ENCODE peak calls at places on chromosomes 12 and 14, in seven cellular contexts. F is lower leg skin, O is IMR-90, K is mesothelial cell of epicardium, S is brain microvascular endothelial cell, B is fibroblast of mammary gland, H is cardiac fibroblast. I is an unnamed sample.

GRCh38 chr12:12272869-12273268 is 6.0 kb upstream of the LRP6 start:
- DNase-seq in K (no peak), S (no peak), B (no peak), F (no peak), H (peak), O (no peak), I (no peak)

GRCh38 chr12:26052652-26053051 is 72.2 kb downstream of the BHLHE41 start:
- DNase-seq in O (no peak), S (no peak), K (no peak), B (no peak), H (no peak), F (no peak), I (no peak)

GRCh38 chr12:118307069-118307954 is 65.4 kb downstream of the TAOK3 start:
- DNase-seq in S (peak), F (no peak), B (peak), O (peak), H (peak), K (no peak), I (no peak)

GRCh38 chr12:12010277-12011031 is 60.3 kb upstream of the BCL2L14 start:
- DNase-seq in H (peak), K (no peak), S (peak), B (peak), O (peak), F (peak), I (no peak)

GRCh38 chr12:109738878-109739665 is 25.4 kb downstream of the FAM222A start:
- DNase-seq in B (peak), F (peak), K (no peak), S (no peak), O (peak), H (no peak), I (peak)

GRCh38 chr12:106086696-106087095 is 52.1 kb downstream of the NUAK1 start:
- DNase-seq in H (no peak), O (no peak), S (no peak), B (no peak), F (no peak), K (no peak), I (no peak)

GRCh38 chr12:107320031-107320928 is 226.9 kb upstream of the CRY1 start:
- DNase-seq in O (peak), B (no peak), S (peak), K (no peak), F (peak), H (peak), I (peak)

GRCh38 chr12:93122569-93123091 is 193.5 kb upstream of the EEA1 start:
- DNase-seq in S (no peak), B (peak), K (no peak), O (no peak), F (no peak), H (no peak), I (no peak)

GRCh38 chr14:64465208-64465821 is at the start of gene AKAP5:
- DNase-seq in K (peak), O (peak), F (peak), H (peak), B (no peak), S (no peak), I (peak)

GRCh38 chr12:69910739-69911138 is 85.7 kb downstream of the MYRFL start:
- DNase-seq in F (no peak), O (no peak), B (no peak), H (no peak), S (no peak), K (no peak), I (no peak)

GRCh38 chr14:70359076-70359424 is 433 bp downstream of the COX16 start:
- DNase-seq in O (no peak), B (peak), F (peak), S (peak), K (no peak), H (no peak), I (no peak)

GRCh38 chr12:6605425-6606330 is 1.5 kb downstream of the CHD4 start:
- DNase-seq in S (no peak), O (peak), B (peak), H (peak), F (no peak), K (peak), I (peak)

GRCh38 chr12:27552886-27553560 is 29.0 kb downstream of the PPFIBP1 start:
- DNase-seq in K (no peak), H (no peak), F (no peak), O (peak), S (no peak), B (no peak), I (no peak)

GRCh38 chr14:39303100-39303499 is 69.4 kb downstream of the MIA2 start:
- DNase-seq in B (no peak), S (no peak), H (no peak), K (no peak), F (no peak), O (no peak), I (no peak)

GRCh38 chr12:8034802-8035201 is 2.3 kb downstream of the FOXJ2 start:
- DNase-seq in B (no peak), O (no peak), S (no peak), K (no peak), F (no peak), H (no peak), I (no peak)

GRCh38 chr12:26741828-26742227 is 91.2 kb downstream of the ITPR2 start:
- DNase-seq in B (no peak), S (no peak), K (no peak), F (no peak), O (no peak), H (no peak), I (no peak)

GRCh38 chr12:48061943-48062719 is 43.7 kb downstream of the SENP1 start:
- DNase-seq in F (no peak), B (no peak), O (no peak), K (no peak), H (no peak), S (no peak), I (no peak)

GRCh38 chr12:117552971-117553370 is 191.5 kb upstream of the NOS1 start:
- DNase-seq in F (no peak), H (no peak), K (no peak), S (no peak), B (peak), O (no peak), I (no peak)

DNA sequence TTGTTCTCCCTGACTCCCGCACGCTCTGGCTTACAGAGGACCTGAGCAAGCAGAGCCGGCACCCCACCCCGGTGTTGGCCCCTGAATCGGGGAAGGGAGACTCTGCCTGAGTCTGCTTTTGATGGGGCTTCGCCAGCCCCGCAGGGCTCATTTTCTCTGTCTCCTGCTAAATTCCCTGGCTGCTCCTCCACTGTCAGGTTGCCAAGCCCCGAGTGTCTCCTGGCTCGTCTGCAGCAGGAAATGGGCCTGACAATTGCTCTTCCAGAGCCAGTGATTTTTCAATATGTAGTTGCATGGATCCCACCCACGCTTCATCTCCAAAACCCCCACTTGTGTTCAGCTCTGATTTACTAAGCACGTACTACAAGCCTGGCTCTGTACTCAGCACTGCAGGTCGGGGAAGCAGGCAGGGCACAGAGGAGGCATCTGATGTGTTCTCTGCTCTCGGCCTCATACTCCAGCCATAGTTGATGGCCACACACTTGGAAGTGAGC is 126.2 kb downstream of the SLC38A6 start:
- DNase-seq in F (peak), O (no peak), K (no peak), B (peak), H (peak), S (no peak), I (no peak)
- TF ChIP-seq CTCF in F (no peak), O (no peak), K (no peak), B (no peak), H (no peak), S (no peak), I (no peak)

GRCh38 chr12:120181991-120182631 is 12.4 kb downstream of the GCN1 start:
- DNase-seq in O (peak), K (no peak), S (peak), F (no peak), B (peak), H (peak), I (no peak)
- TF ChIP-seq CTCF in O (no peak), K (no peak), S (peak), F (no peak), B (peak), H (peak), I (no peak)

GRCh38 chr12:126617312-126617711 is 1552.1 kb downstream of the AACS start:
- DNase-seq in S (no peak), O (no peak), K (no peak), H (no peak), F (no peak), B (peak), I (peak)
- TF ChIP-seq CTCF in S (peak), O (no peak), K (no peak), H (no peak), F (no peak), B (peak), I (peak)

GRCh38 chr14:23663127-23663526 is 27.0 kb downstream of the DHRS2 start:
- DNase-seq in K (no peak), B (no peak), S (no peak), H (no peak), O (no peak), F (no peak), I (no peak)

GRCh38 chr14:23663711-23664110 is 27.5 kb downstream of the DHRS2 start:
- DNase-seq in O (no peak), K (no peak), F (no peak), S (no peak), H (no peak), B (no peak), I (no peak)

GRCh38 chr14:23667134-23667533 is 31.0 kb downstream of the DHRS2 start:
- DNase-seq in F (no peak), H (no peak), B (no peak), O (no peak), S (no peak), K (no peak), I (no peak)

GRCh38 chr14:23664207-23664885 is 28.2 kb downstream of the DHRS2 start:
- DNase-seq in K (no peak), F (no peak), O (no peak), S (no peak), B (no peak), H (no peak), I (no peak)

GRCh38 chr14:23665302-23666016 is 29.3 kb downstream of the DHRS2 start:
- DNase-seq in H (no peak), S (no peak), B (peak), F (no peak), O (no peak), K (no peak), I (no peak)
- TF ChIP-seq CTCF in H (no peak), S (no peak), B (no peak), F (no peak), O (no peak), K (no peak), I (no peak)

GRCh38 chr12:94673951-94674570 is 23.7 kb upstream of the TMCC3 start:
- DNase-seq in H (peak), K (no peak), O (no peak), S (no peak), F (no peak), B (no peak), I (no peak)

GRCh38 chr12:94674835-94675234 is 24.5 kb upstream of the TMCC3 start:
- DNase-seq in O (no peak), K (no peak), H (peak), B (no peak), S (no peak), F (peak), I (no peak)

GRCh38 chr12:94677778-94678177 is 27.4 kb upstream of the TMCC3 start:
- DNase-seq in F (no peak), K (no peak), B (no peak), H (no peak), O (no peak), S (no peak), I (no peak)

GRCh38 chr12:94676922-94677321 is 26.6 kb upstream of the TMCC3 start:
- DNase-seq in F (no peak), H (no peak), B (no peak), O (no peak), K (no peak), S (no peak), I (no peak)

DNA sequence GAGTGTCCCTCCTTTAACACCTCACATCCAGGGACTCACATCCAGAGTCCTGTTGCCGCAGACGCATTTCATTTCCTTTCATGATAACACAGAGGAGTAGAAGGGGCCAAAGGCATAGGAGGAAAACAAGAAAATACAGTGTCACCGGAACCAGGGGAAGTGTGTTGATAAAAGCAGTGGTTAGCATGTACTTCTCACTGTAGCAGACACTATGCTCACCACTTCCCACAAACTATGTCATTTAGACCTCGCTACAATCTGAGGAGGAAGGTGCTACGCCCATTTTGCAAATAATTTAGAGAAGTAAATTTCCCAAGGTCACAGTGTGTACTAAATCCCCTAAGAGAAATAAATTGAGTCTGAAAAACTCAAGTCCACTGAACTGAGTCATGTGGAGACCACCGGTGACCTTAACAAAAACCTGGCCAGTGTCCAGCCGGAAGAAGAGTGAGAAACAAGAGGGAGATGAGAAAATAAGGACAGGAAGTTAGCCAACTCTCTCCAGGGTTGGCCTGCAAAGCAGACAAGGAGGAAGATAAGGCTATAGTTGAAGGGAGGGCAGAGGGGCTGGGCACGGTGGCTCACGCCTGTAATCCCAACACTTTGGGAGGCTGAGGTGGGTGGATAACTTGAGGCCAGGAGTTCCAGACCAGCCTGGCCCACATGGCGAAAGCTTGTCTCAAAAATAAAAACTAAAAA is 25.8 kb upstream of the TMCC3 start:
- DNase-seq in S (no peak), H (peak), K (no peak), B (no peak), F (no peak), O (no peak), I (no peak)
- TF ChIP-seq CTCF in S (no peak), H (no peak), K (no peak), B (no peak), F (no peak), O (no peak), I (no peak)

GRCh38 chr12:124391340-124392261 is 96.7 kb downstream of the RFLNA start:
- DNase-seq in K (no peak), O (peak), F (peak), H (no peak), B (peak), S (peak), I (no peak)

GRCh38 chr12:124390442-124391116 is 95.7 kb downstream of the RFLNA start:
- DNase-seq in S (peak), O (peak), H (peak), B (peak), F (peak), K (no peak), I (no peak)

GRCh38 chr12:124393831-124394230 is 98.9 kb downstream of the RFLNA start:
- DNase-seq in H (no peak), S (no peak), K (no peak), O (no peak), B (no peak), F (no peak), I (no peak)

GRCh38 chr12:124392991-124393790 is 98.3 kb downstream of the RFLNA start:
- DNase-seq in B (peak), K (peak), O (peak), S (peak), H (peak), F (peak), I (no peak)

GRCh38 chr12:124392271-124392990 is 97.5 kb downstream of the RFLNA start:
- DNase-seq in O (peak), S (peak), H (no peak), K (no peak), F (peak), B (peak), I (peak)
- TF ChIP-seq CTCF in O (peak), S (peak), H (peak), K (peak), F (no peak), B (peak), I (peak)

GRCh38 chr14:61196792-61197191 is 84.3 kb downstream of the TMEM30B start:
- DNase-seq in O (no peak), B (no peak), F (no peak), S (no peak), K (no peak), H (peak), I (no peak)
- TF ChIP-seq CTCF in O (no peak), B (peak), F (no peak), S (peak), K (no peak), H (no peak), I (no peak)

I was measured in nephron progenitor cell.